ENCODE peak calls at places on chromosomes 13 and 19, in seven cellular contexts. One of them, this sample, is unnamed.

GRCh38 chr13:110758195-110758594 is 44.7 kb downstream of the ING1 start:
- DNase-seq in posterior cingulate gyrus: no peak
- DNase-seq in thyroid gland: no peak
- DNase-seq in iris pigment epithelial cell: peak
- DNase-seq in activated naive CD8-positive, alpha-beta T cell treated with anti-CD3 and anti-CD28 coated beads, Interleukin-2, amount 50 U/mL, for 24 hours: no peak
- DNase-seq in NCI-H1417: no peak
- DNase-seq in stimulated activated CD4-positive, alpha-beta T cell treated with anti-CD3 and anti-CD28 coated beads, Interleukin-2, amount 100 ng/mL, for 48 hours: no peak
- DNase-seq in this sample: no peak

GRCh38 chr13:40776681-40777165 is 5.7 kb upstream of the MRPS31 start:
- DNase-seq in posterior cingulate gyrus: no peak
- DNase-seq in thyroid gland: no peak
- DNase-seq in iris pigment epithelial cell: peak
- DNase-seq in activated naive CD8-positive, alpha-beta T cell treated with anti-CD3 and anti-CD28 coated beads, Interleukin-2, amount 50 U/mL, for 24 hours: peak
- DNase-seq in NCI-H1417: no peak
- DNase-seq in stimulated activated CD4-positive, alpha-beta T cell treated with anti-CD3 and anti-CD28 coated beads, Interleukin-2, amount 100 ng/mL, for 48 hours: peak
- DNase-seq in this sample: no peak

GRCh38 chr13:79874396-79875360 is 393.7 kb downstream of the NDFIP2 start:
- DNase-seq in posterior cingulate gyrus: peak
- DNase-seq in thyroid gland: no peak
- DNase-seq in iris pigment epithelial cell: peak
- DNase-seq in activated naive CD8-positive, alpha-beta T cell treated with anti-CD3 and anti-CD28 coated beads, Interleukin-2, amount 50 U/mL, for 24 hours: no peak
- DNase-seq in NCI-H1417: peak
- DNase-seq in stimulated activated CD4-positive, alpha-beta T cell treated with anti-CD3 and anti-CD28 coated beads, Interleukin-2, amount 100 ng/mL, for 48 hours: no peak
- DNase-seq in this sample: no peak

GRCh38 chr19:8240274-8241229 is 31.4 kb downstream of the CERS4 start:
- DNase-seq in posterior cingulate gyrus: peak
- DNase-seq in thyroid gland: peak
- DNase-seq in iris pigment epithelial cell: peak
- DNase-seq in activated naive CD8-positive, alpha-beta T cell treated with anti-CD3 and anti-CD28 coated beads, Interleukin-2, amount 50 U/mL, for 24 hours: peak
- DNase-seq in NCI-H1417: no peak
- DNase-seq in stimulated activated CD4-positive, alpha-beta T cell treated with anti-CD3 and anti-CD28 coated beads, Interleukin-2, amount 100 ng/mL, for 48 hours: peak
- DNase-seq in this sample: peak

GRCh38 chr19:33803383-33803782 is 6.7 kb downstream of the KCTD15 start:
- DNase-seq in posterior cingulate gyrus: no peak
- DNase-seq in thyroid gland: no peak
- DNase-seq in iris pigment epithelial cell: no peak
- DNase-seq in activated naive CD8-positive, alpha-beta T cell treated with anti-CD3 and anti-CD28 coated beads, Interleukin-2, amount 50 U/mL, for 24 hours: no peak
- DNase-seq in NCI-H1417: no peak
- DNase-seq in stimulated activated CD4-positive, alpha-beta T cell treated with anti-CD3 and anti-CD28 coated beads, Interleukin-2, amount 100 ng/mL, for 48 hours: no peak
- DNase-seq in this sample: no peak

GRCh38 chr19:3359850-3360493 is 6.4 kb upstream of the NFIC start:
- DNase-seq in posterior cingulate gyrus: no peak
- DNase-seq in thyroid gland: peak
- DNase-seq in iris pigment epithelial cell: peak
- DNase-seq in activated naive CD8-positive, alpha-beta T cell treated with anti-CD3 and anti-CD28 coated beads, Interleukin-2, amount 50 U/mL, for 24 hours: peak
- DNase-seq in NCI-H1417: peak
- DNase-seq in stimulated activated CD4-positive, alpha-beta T cell treated with anti-CD3 and anti-CD28 coated beads, Interleukin-2, amount 100 ng/mL, for 48 hours: peak
- DNase-seq in this sample: no peak

GRCh38 chr19:5913739-5914357 is at the start of gene CAPS:
- DNase-seq in posterior cingulate gyrus: no peak
- DNase-seq in thyroid gland: peak
- DNase-seq in iris pigment epithelial cell: peak
- DNase-seq in activated naive CD8-positive, alpha-beta T cell treated with anti-CD3 and anti-CD28 coated beads, Interleukin-2, amount 50 U/mL, for 24 hours: no peak
- DNase-seq in NCI-H1417: no peak
- DNase-seq in stimulated activated CD4-positive, alpha-beta T cell treated with anti-CD3 and anti-CD28 coated beads, Interleukin-2, amount 100 ng/mL, for 48 hours: no peak
- DNase-seq in this sample: no peak

GRCh38 chr19:5966215-5966614 is 11.7 kb downstream of the RANBP3 start:
- DNase-seq in posterior cingulate gyrus: no peak
- DNase-seq in thyroid gland: no peak
- DNase-seq in iris pigment epithelial cell: peak
- DNase-seq in activated naive CD8-positive, alpha-beta T cell treated with anti-CD3 and anti-CD28 coated beads, Interleukin-2, amount 50 U/mL, for 24 hours: no peak
- DNase-seq in NCI-H1417: no peak
- DNase-seq in stimulated activated CD4-positive, alpha-beta T cell treated with anti-CD3 and anti-CD28 coated beads, Interleukin-2, amount 100 ng/mL, for 48 hours: no peak
- DNase-seq in this sample: no peak

GRCh38 chr19:16677060-16677459 is 16.1 kb downstream of the TMEM38A start:
- DNase-seq in posterior cingulate gyrus: no peak
- DNase-seq in thyroid gland: no peak
- DNase-seq in iris pigment epithelial cell: no peak
- DNase-seq in activated naive CD8-positive, alpha-beta T cell treated with anti-CD3 and anti-CD28 coated beads, Interleukin-2, amount 50 U/mL, for 24 hours: no peak
- DNase-seq in NCI-H1417: no peak
- DNase-seq in stimulated activated CD4-positive, alpha-beta T cell treated with anti-CD3 and anti-CD28 coated beads, Interleukin-2, amount 100 ng/mL, for 48 hours: no peak
- DNase-seq in this sample: no peak

GRCh38 chr13:39656325-39656677 is 839 bp downstream of the COG6 start:
- DNase-seq in posterior cingulate gyrus: no peak
- DNase-seq in thyroid gland: no peak
- DNase-seq in iris pigment epithelial cell: peak
- DNase-seq in activated naive CD8-positive, alpha-beta T cell treated with anti-CD3 and anti-CD28 coated beads, Interleukin-2, amount 50 U/mL, for 24 hours: no peak
- DNase-seq in NCI-H1417: no peak
- DNase-seq in stimulated activated CD4-positive, alpha-beta T cell treated with anti-CD3 and anti-CD28 coated beads, Interleukin-2, amount 100 ng/mL, for 48 hours: no peak
- DNase-seq in this sample: no peak

GRCh38 chr19:36526581-36526980 is 1.5 kb downstream of the ZNF260 start:
- DNase-seq in posterior cingulate gyrus: no peak
- DNase-seq in thyroid gland: no peak
- DNase-seq in iris pigment epithelial cell: peak
- DNase-seq in activated naive CD8-positive, alpha-beta T cell treated with anti-CD3 and anti-CD28 coated beads, Interleukin-2, amount 50 U/mL, for 24 hours: no peak
- DNase-seq in NCI-H1417: no peak
- DNase-seq in stimulated activated CD4-positive, alpha-beta T cell treated with anti-CD3 and anti-CD28 coated beads, Interleukin-2, amount 100 ng/mL, for 48 hours: no peak
- DNase-seq in this sample: no peak

GRCh38 chr13:73544175-73544574 is 485.4 kb downstream of the KLF5 start:
- DNase-seq in posterior cingulate gyrus: no peak
- DNase-seq in thyroid gland: no peak
- DNase-seq in iris pigment epithelial cell: no peak
- DNase-seq in activated naive CD8-positive, alpha-beta T cell treated with anti-CD3 and anti-CD28 coated beads, Interleukin-2, amount 50 U/mL, for 24 hours: no peak
- DNase-seq in NCI-H1417: no peak
- DNase-seq in stimulated activated CD4-positive, alpha-beta T cell treated with anti-CD3 and anti-CD28 coated beads, Interleukin-2, amount 100 ng/mL, for 48 hours: no peak
- DNase-seq in this sample: no peak

GRCh38 chr19:55599468-55600335 is at the start of the genes FIZ1 and ZNF524:
- DNase-seq in posterior cingulate gyrus: peak
- DNase-seq in thyroid gland: peak
- DNase-seq in iris pigment epithelial cell: peak
- DNase-seq in activated naive CD8-positive, alpha-beta T cell treated with anti-CD3 and anti-CD28 coated beads, Interleukin-2, amount 50 U/mL, for 24 hours: peak
- DNase-seq in NCI-H1417: peak
- DNase-seq in stimulated activated CD4-positive, alpha-beta T cell treated with anti-CD3 and anti-CD28 coated beads, Interleukin-2, amount 100 ng/mL, for 48 hours: peak
- DNase-seq in this sample: peak

GRCh38 chr13:29909975-29910674 is 59.7 kb upstream of the UBL3 start:
- DNase-seq in posterior cingulate gyrus: no peak
- DNase-seq in thyroid gland: no peak
- DNase-seq in iris pigment epithelial cell: peak
- DNase-seq in activated naive CD8-positive, alpha-beta T cell treated with anti-CD3 and anti-CD28 coated beads, Interleukin-2, amount 50 U/mL, for 24 hours: no peak
- DNase-seq in NCI-H1417: no peak
- DNase-seq in stimulated activated CD4-positive, alpha-beta T cell treated with anti-CD3 and anti-CD28 coated beads, Interleukin-2, amount 100 ng/mL, for 48 hours: no peak
- DNase-seq in this sample: no peak

GRCh38 chr13:112055032-112055416 is 11.9 kb upstream of the SOX1 start:
- DNase-seq in posterior cingulate gyrus: no peak
- DNase-seq in thyroid gland: no peak
- DNase-seq in iris pigment epithelial cell: no peak
- DNase-seq in activated naive CD8-positive, alpha-beta T cell treated with anti-CD3 and anti-CD28 coated beads, Interleukin-2, amount 50 U/mL, for 24 hours: no peak
- DNase-seq in NCI-H1417: peak
- DNase-seq in stimulated activated CD4-positive, alpha-beta T cell treated with anti-CD3 and anti-CD28 coated beads, Interleukin-2, amount 100 ng/mL, for 48 hours: no peak
- DNase-seq in this sample: no peak

GRCh38 chr13:99320693-99321481 is 13.7 kb upstream of the GPR183 start:
- DNase-seq in posterior cingulate gyrus: no peak
- DNase-seq in thyroid gland: no peak
- DNase-seq in iris pigment epithelial cell: peak
- DNase-seq in activated naive CD8-positive, alpha-beta T cell treated with anti-CD3 and anti-CD28 coated beads, Interleukin-2, amount 50 U/mL, for 24 hours: no peak
- DNase-seq in NCI-H1417: peak
- DNase-seq in stimulated activated CD4-positive, alpha-beta T cell treated with anti-CD3 and anti-CD28 coated beads, Interleukin-2, amount 100 ng/mL, for 48 hours: no peak
- DNase-seq in this sample: no peak

GRCh38 chr19:46426506-46427162 is 2.1 kb downstream of the PNMA8C start:
- DNase-seq in posterior cingulate gyrus: peak
- DNase-seq in thyroid gland: peak
- DNase-seq in iris pigment epithelial cell: peak
- DNase-seq in activated naive CD8-positive, alpha-beta T cell treated with anti-CD3 and anti-CD28 coated beads, Interleukin-2, amount 50 U/mL, for 24 hours: peak
- DNase-seq in NCI-H1417: peak
- DNase-seq in stimulated activated CD4-positive, alpha-beta T cell treated with anti-CD3 and anti-CD28 coated beads, Interleukin-2, amount 100 ng/mL, for 48 hours: peak
- DNase-seq in this sample: peak

GRCh38 chr19:36686365-36687213 is 823 bp upstream of the ZNF567 start:
- DNase-seq in posterior cingulate gyrus: peak
- DNase-seq in thyroid gland: peak
- DNase-seq in iris pigment epithelial cell: peak
- DNase-seq in activated naive CD8-positive, alpha-beta T cell treated with anti-CD3 and anti-CD28 coated beads, Interleukin-2, amount 50 U/mL, for 24 hours: no peak
- DNase-seq in NCI-H1417: peak
- DNase-seq in stimulated activated CD4-positive, alpha-beta T cell treated with anti-CD3 and anti-CD28 coated beads, Interleukin-2, amount 100 ng/mL, for 48 hours: no peak
- DNase-seq in this sample: no peak

GRCh38 chr19:35206379-35206778 is 22.2 kb downstream of the FAM187B start:
- DNase-seq in posterior cingulate gyrus: no peak
- DNase-seq in thyroid gland: no peak
- DNase-seq in iris pigment epithelial cell: no peak
- DNase-seq in activated naive CD8-positive, alpha-beta T cell treated with anti-CD3 and anti-CD28 coated beads, Interleukin-2, amount 50 U/mL, for 24 hours: no peak
- DNase-seq in NCI-H1417: no peak
- DNase-seq in stimulated activated CD4-positive, alpha-beta T cell treated with anti-CD3 and anti-CD28 coated beads, Interleukin-2, amount 100 ng/mL, for 48 hours: no peak
- DNase-seq in this sample: no peak

GRCh38 chr13:106139407-106139806 is 396.1 kb downstream of the EFNB2 start:
- DNase-seq in posterior cingulate gyrus: no peak
- DNase-seq in thyroid gland: no peak
- DNase-seq in iris pigment epithelial cell: peak
- DNase-seq in activated naive CD8-positive, alpha-beta T cell treated with anti-CD3 and anti-CD28 coated beads, Interleukin-2, amount 50 U/mL, for 24 hours: no peak
- DNase-seq in NCI-H1417: no peak
- DNase-seq in stimulated activated CD4-positive, alpha-beta T cell treated with anti-CD3 and anti-CD28 coated beads, Interleukin-2, amount 100 ng/mL, for 48 hours: no peak
- DNase-seq in this sample: peak

GRCh38 chr13:101514695-101515275 is 62.3 kb downstream of the ITGBL1 start:
- DNase-seq in posterior cingulate gyrus: no peak
- DNase-seq in thyroid gland: peak
- DNase-seq in iris pigment epithelial cell: peak
- DNase-seq in activated naive CD8-positive, alpha-beta T cell treated with anti-CD3 and anti-CD28 coated beads, Interleukin-2, amount 50 U/mL, for 24 hours: no peak
- DNase-seq in NCI-H1417: peak
- DNase-seq in stimulated activated CD4-positive, alpha-beta T cell treated with anti-CD3 and anti-CD28 coated beads, Interleukin-2, amount 100 ng/mL, for 48 hours: peak
- DNase-seq in this sample: peak